ENCODE peak calls at places on chromosomes 12 and 14, in six cellular contexts. One of them, this sample, is unnamed. For H3K4me1, the result is how much of the 10 kb centered on the place peaks cover.

GRCh38 chr12:83468988-83469908 is 782.5 kb downstream of the TMTC2 start:
- ATAC-seq in GM12878: peak
- ATAC-seq in upper lobe of left lung: no peak
- ATAC-seq in A549: no peak
- ATAC-seq in HepG2: no peak
- ATAC-seq in K562: no peak
- ATAC-seq in this sample: no peak

GRCh38 chr12:53065470-53065869 is 13.7 kb downstream of the SPRYD3 start:
- ATAC-seq in GM12878: no peak
- ATAC-seq in upper lobe of left lung: no peak
- ATAC-seq in A549: peak
- ATAC-seq in HepG2: no peak
- ATAC-seq in K562: no peak
- ATAC-seq in this sample: no peak

GRCh38 chr12:16492240-16492639 is 113.7 kb downstream of the LMO3 start:
- ATAC-seq in GM12878: no peak
- ATAC-seq in upper lobe of left lung: no peak
- ATAC-seq in A549: no peak
- ATAC-seq in HepG2: no peak
- ATAC-seq in K562: no peak
- ATAC-seq in this sample: no peak

GRCh38 chr14:105283899-105284298 is 16.9 kb downstream of the BRF1 start:
- ATAC-seq in GM12878: no peak
- ATAC-seq in upper lobe of left lung: no peak
- ATAC-seq in A549: no peak
- ATAC-seq in HepG2: no peak
- ATAC-seq in K562: no peak
- ATAC-seq in this sample: no peak

GRCh38 chr12:108441549-108441948 is 73.5 kb upstream of the FICD start:
- ATAC-seq in GM12878: no peak
- ATAC-seq in upper lobe of left lung: no peak
- ATAC-seq in A549: no peak
- ATAC-seq in HepG2: no peak
- ATAC-seq in K562: no peak
- ATAC-seq in this sample: no peak

GRCh38 chr12:3230758-3231375 is 153.7 kb downstream of the TSPAN9 start:
- ATAC-seq in GM12878: no peak
- ATAC-seq in upper lobe of left lung: no peak
- ATAC-seq in A549: no peak
- ATAC-seq in HepG2: no peak
- ATAC-seq in K562: no peak
- ATAC-seq in this sample: no peak

GRCh38 chr14:56794088-56794556 is 16.2 kb downstream of the OTX2 start:
- ATAC-seq in GM12878: no peak
- ATAC-seq in upper lobe of left lung: peak
- ATAC-seq in A549: no peak
- ATAC-seq in HepG2: no peak
- ATAC-seq in K562: no peak
- ATAC-seq in this sample: no peak

GRCh38 chr12:42094277-42094676 is 50.4 kb downstream of the GXYLT1 start:
- ATAC-seq in GM12878: no peak
- ATAC-seq in upper lobe of left lung: no peak
- ATAC-seq in A549: peak
- ATAC-seq in HepG2: no peak
- ATAC-seq in K562: peak
- ATAC-seq in this sample: no peak

GRCh38 chr12:109995703-109996482 is at the start of gene GIT2:
- ATAC-seq in GM12878: peak
- ATAC-seq in upper lobe of left lung: peak
- ATAC-seq in A549: peak
- ATAC-seq in HepG2: peak
- ATAC-seq in K562: peak
- ATAC-seq in this sample: peak

GRCh38 chr12:2244013-2244861 is 191.4 kb downstream of the CACNA1C start:
- ATAC-seq in GM12878: no peak
- ATAC-seq in upper lobe of left lung: no peak
- ATAC-seq in A549: peak
- ATAC-seq in HepG2: peak
- ATAC-seq in K562: no peak
- ATAC-seq in this sample: peak

GRCh38 chr14:95519699-95520098 is 3.2 kb upstream of the SYNE3 start:
- ATAC-seq in GM12878: peak
- ATAC-seq in upper lobe of left lung: no peak
- ATAC-seq in A549: no peak
- ATAC-seq in HepG2: no peak
- ATAC-seq in K562: no peak
- ATAC-seq in this sample: peak

GRCh38 chr14:94028450-94028826 is 2.3 kb downstream of the OTUB2 start:
- ATAC-seq in GM12878: peak
- ATAC-seq in upper lobe of left lung: no peak
- ATAC-seq in A549: no peak
- ATAC-seq in HepG2: peak
- ATAC-seq in K562: no peak
- ATAC-seq in this sample: no peak

GRCh38 chr12:18981732-18982131 is 147.8 kb upstream of the PLEKHA5 start:
- ATAC-seq in GM12878: peak
- ATAC-seq in upper lobe of left lung: no peak
- ATAC-seq in A549: no peak
- ATAC-seq in HepG2: no peak
- ATAC-seq in K562: no peak
- ATAC-seq in this sample: no peak

GRCh38 chr12:49410833-49411232 is 43.6 kb downstream of the SPATS2 start:
- ATAC-seq in GM12878: no peak
- ATAC-seq in upper lobe of left lung: no peak
- ATAC-seq in A549: no peak
- ATAC-seq in HepG2: no peak
- ATAC-seq in K562: no peak
- ATAC-seq in this sample: no peak

GRCh38 chr12:11758838-11759509 is 109.5 kb downstream of the ETV6 start:
- ATAC-seq in GM12878: peak
- ATAC-seq in upper lobe of left lung: no peak
- ATAC-seq in A549: no peak
- ATAC-seq in HepG2: no peak
- ATAC-seq in K562: no peak
- ATAC-seq in this sample: peak

GRCh38 chr12:132776816-132777568 is 15.4 kb upstream of the ANKLE2 start:
- ATAC-seq in GM12878: no peak
- ATAC-seq in upper lobe of left lung: no peak
- ATAC-seq in A549: no peak
- ATAC-seq in HepG2: no peak
- ATAC-seq in K562: no peak
- ATAC-seq in this sample: peak

GRCh38 chr14:72717220-72717619 is 176.7 kb downstream of the DPF3 start:
- ATAC-seq in GM12878: peak
- ATAC-seq in upper lobe of left lung: no peak
- ATAC-seq in A549: no peak
- ATAC-seq in HepG2: no peak
- ATAC-seq in K562: no peak
- ATAC-seq in this sample: no peak

GRCh38 chr14:34224221-34224620 is 237.8 kb downstream of the SPTSSA start:
- ATAC-seq in GM12878: no peak
- ATAC-seq in upper lobe of left lung: no peak
- ATAC-seq in A549: no peak
- ATAC-seq in HepG2: no peak
- ATAC-seq in K562: no peak
- ATAC-seq in this sample: no peak

GRCh38 chr14:36747411-36748184 is 85.9 kb downstream of the PAX9 start:
- ATAC-seq in GM12878: no peak
- ATAC-seq in upper lobe of left lung: no peak
- ATAC-seq in A549: peak
- ATAC-seq in HepG2: peak
- ATAC-seq in K562: peak
- ATAC-seq in this sample: no peak

GRCh38 chr14:103699901-103700752 is 15.1 kb downstream of the XRCC3 start:
- ATAC-seq in GM12878: no peak
- ATAC-seq in upper lobe of left lung: no peak
- ATAC-seq in A549: peak
- ATAC-seq in HepG2: peak
- ATAC-seq in K562: no peak
- ATAC-seq in this sample: no peak

GRCh38 chr12:4153343-4153892 is 120.1 kb upstream of the CCND2 start:
- ATAC-seq in GM12878: peak
- ATAC-seq in upper lobe of left lung: no peak
- ATAC-seq in A549: no peak
- ATAC-seq in HepG2: no peak
- ATAC-seq in K562: peak
- ATAC-seq in this sample: no peak

GRCh38 chr14:100048786-100049185 is 16.4 kb upstream of the EVL start:
- ATAC-seq in GM12878: peak
- ATAC-seq in upper lobe of left lung: no peak
- ATAC-seq in A549: no peak
- ATAC-seq in HepG2: no peak
- ATAC-seq in K562: no peak
- ATAC-seq in this sample: no peak

GRCh38 chr14:31945074-31945613 is 132.0 kb upstream of the ARHGAP5 start:
- ATAC-seq in GM12878: peak
- ATAC-seq in upper lobe of left lung: no peak
- ATAC-seq in A549: peak
- ATAC-seq in HepG2: peak
- ATAC-seq in K562: peak
- ATAC-seq in this sample: no peak

GRCh38 chr12:123571343-123571813 is 13.0 kb upstream of the TMED2 start:
- ATAC-seq in GM12878: no peak
- ATAC-seq in upper lobe of left lung: peak
- ATAC-seq in A549: peak
- ATAC-seq in HepG2: peak
- ATAC-seq in K562: peak
- ATAC-seq in this sample: peak

GRCh38 chr14:26402126-26402525 is 195.7 kb downstream of the NOVA1 start:
- ATAC-seq in GM12878: no peak
- ATAC-seq in upper lobe of left lung: no peak
- ATAC-seq in A549: no peak
- ATAC-seq in HepG2: no peak
- ATAC-seq in K562: no peak
- ATAC-seq in this sample: no peak

GRCh38 chr12:54221402-54221984 is 32.7 kb upstream of the SMUG1 start:
- ATAC-seq in GM12878: no peak
- ATAC-seq in upper lobe of left lung: no peak
- ATAC-seq in A549: no peak
- ATAC-seq in HepG2: no peak
- ATAC-seq in K562: no peak
- ATAC-seq in this sample: no peak
- H3K4me1 ChIP-seq in GM12878: under half
- H3K4me1 ChIP-seq in upper lobe of left lung: under half
- H3K4me1 ChIP-seq in A549: under half
- H3K4me1 ChIP-seq in HepG2: under half
- H3K4me1 ChIP-seq in K562: under half
- H3K4me1 ChIP-seq in this sample: under half

GRCh38 chr14:81517798-81518398 is 15.8 kb downstream of the SEL1L start:
- ATAC-seq in GM12878: no peak
- ATAC-seq in upper lobe of left lung: no peak
- ATAC-seq in A549: peak
- ATAC-seq in HepG2: peak
- ATAC-seq in K562: no peak
- ATAC-seq in this sample: peak
- TF ChIP-seq EP300 in GM12878: no peak
- TF ChIP-seq EP300 in upper lobe of left lung: no peak
- TF ChIP-seq EP300 in A549: no peak
- TF ChIP-seq EP300 in HepG2: no peak
- TF ChIP-seq EP300 in K562: no peak
- TF ChIP-seq EP300 in this sample: no peak

DNA sequence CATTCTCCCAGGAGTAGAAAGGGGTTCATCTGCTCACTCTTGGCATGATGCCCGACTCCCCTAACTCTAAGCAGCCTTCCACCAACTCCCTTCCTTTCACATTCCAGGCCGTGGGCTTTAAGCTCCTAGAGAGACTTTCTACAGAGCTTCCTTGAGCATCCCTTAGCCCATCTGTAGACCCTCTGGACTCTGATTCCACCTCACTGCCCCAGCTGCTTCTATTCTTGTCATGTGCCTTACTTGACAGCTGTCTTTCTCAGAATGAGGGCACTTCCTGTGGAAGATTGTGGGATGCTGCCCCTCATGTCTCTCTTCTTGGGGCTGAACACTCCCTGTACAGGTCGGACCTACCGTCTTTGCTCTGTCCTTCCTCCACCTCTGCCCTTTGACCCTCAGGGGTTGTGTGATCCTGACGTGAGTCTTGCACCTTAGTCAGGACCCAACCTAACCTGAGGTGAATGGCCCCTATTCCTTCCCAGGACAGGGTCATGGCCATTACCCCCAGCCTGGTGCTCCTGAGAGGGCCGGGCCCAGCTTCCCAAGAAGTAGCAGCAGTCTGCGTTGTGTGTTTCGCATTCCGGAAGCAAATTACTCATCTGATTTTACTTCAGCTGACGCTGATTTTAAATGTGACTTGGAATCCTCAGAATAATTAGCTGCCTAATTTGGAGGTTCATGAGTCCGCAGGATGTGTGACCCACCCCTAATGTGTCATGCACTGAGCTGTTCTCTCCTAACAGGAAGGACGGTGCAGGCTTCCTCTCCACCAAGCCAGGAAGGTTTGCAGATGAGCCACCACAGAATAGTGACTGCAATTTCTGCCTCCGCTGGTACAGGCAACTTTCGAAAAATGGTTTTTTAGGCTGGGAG is 2.7 kb upstream of the GALNT6 start:
- ATAC-seq in GM12878: no peak
- ATAC-seq in upper lobe of left lung: peak
- ATAC-seq in A549: no peak
- ATAC-seq in HepG2: no peak
- ATAC-seq in K562: no peak
- ATAC-seq in this sample: peak
- H3K4me1 ChIP-seq in GM12878: under half
- H3K4me1 ChIP-seq in upper lobe of left lung: under half
- H3K4me1 ChIP-seq in A549: under half
- H3K4me1 ChIP-seq in HepG2: under half
- H3K4me1 ChIP-seq in K562: under half
- H3K4me1 ChIP-seq in this sample: under half

GRCh38 chr12:20421338-20421890 is 53.1 kb downstream of the PDE3A start:
- ATAC-seq in GM12878: peak
- ATAC-seq in upper lobe of left lung: no peak
- ATAC-seq in A549: no peak
- ATAC-seq in HepG2: no peak
- ATAC-seq in K562: no peak
- ATAC-seq in this sample: no peak

GRCh38 chr12:20423557-20423956 is 55.2 kb downstream of the PDE3A start:
- ATAC-seq in GM12878: no peak
- ATAC-seq in upper lobe of left lung: no peak
- ATAC-seq in A549: peak
- ATAC-seq in HepG2: no peak
- ATAC-seq in K562: no peak
- ATAC-seq in this sample: no peak

GRCh38 chr12:20415013-20415412 is 46.7 kb downstream of the PDE3A start:
- ATAC-seq in GM12878: no peak
- ATAC-seq in upper lobe of left lung: no peak
- ATAC-seq in A549: no peak
- ATAC-seq in HepG2: no peak
- ATAC-seq in K562: no peak
- ATAC-seq in this sample: no peak

GRCh38 chr12:20415641-20416040 is 47.3 kb downstream of the PDE3A start:
- ATAC-seq in GM12878: no peak
- ATAC-seq in upper lobe of left lung: no peak
- ATAC-seq in A549: no peak
- ATAC-seq in HepG2: no peak
- ATAC-seq in K562: no peak
- ATAC-seq in this sample: no peak

DNA sequence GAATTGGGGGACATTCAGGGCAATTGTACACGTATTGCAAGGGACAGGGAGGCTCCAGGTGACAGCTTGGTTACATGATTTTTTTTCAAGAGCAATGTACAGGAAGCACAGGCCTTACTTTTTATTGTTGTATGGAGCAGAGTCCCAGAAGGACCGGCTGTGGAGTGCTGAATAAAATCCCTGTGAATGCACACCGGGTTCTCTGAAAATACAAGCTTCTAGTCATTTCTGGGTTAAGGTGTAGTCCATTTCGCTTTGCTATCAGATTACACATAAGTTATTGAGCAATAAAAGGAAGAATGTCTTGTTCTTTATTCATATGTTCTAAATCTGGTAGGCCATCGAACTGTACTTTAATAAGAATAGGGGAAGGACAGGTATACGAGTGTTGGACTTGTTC is 52.2 kb downstream of the PDE3A start:
- ATAC-seq in GM12878: no peak
- ATAC-seq in upper lobe of left lung: no peak
- ATAC-seq in A549: no peak
- ATAC-seq in HepG2: no peak
- ATAC-seq in K562: no peak
- ATAC-seq in this sample: no peak
- TF ChIP-seq EP300 in GM12878: no peak
- TF ChIP-seq EP300 in upper lobe of left lung: no peak
- TF ChIP-seq EP300 in A549: no peak
- TF ChIP-seq EP300 in HepG2: no peak
- TF ChIP-seq EP300 in K562: no peak
- TF ChIP-seq EP300 in this sample: no peak